ENCODE peak calls at places on chromosome 4, in four cellular contexts. D is psoas muscle, Q is stomach, A is uterus. G is an unnamed sample.

GRCh38 chr4:30619679-30620078 is 100.5 kb upstream of the PCDH7 start:
- DNase-seq in Q (no peak), A (no peak), D (no peak), G (no peak)

GRCh38 chr4:48341776-48342558 is 638 bp downstream of the SLAIN2 start:
- DNase-seq in A (peak; percentile 51), Q (peak; percentile 55), D (peak; percentile 60), G (peak; percentile 79)

GRCh38 chr4:156190606-156191005 is 236.9 kb upstream of the CTSO start:
- DNase-seq in A (no peak), Q (no peak), D (no peak), G (no peak)

GRCh38 chr4:147312376-147313046 is 168.4 kb upstream of the EDNRA start:
- DNase-seq in D (no peak), Q (no peak), A (no peak), G (no peak)

GRCh38 chr4:53558981-53559620 is 32.2 kb downstream of the LNX1 start:
- DNase-seq in A (no peak), Q (no peak), D (no peak), G (no peak)

GRCh38 chr4:157674699-157675098 is 454.2 kb downstream of the GRIA2 start:
- DNase-seq in Q (no peak), D (no peak), A (no peak), G (peak; percentile 28)

GRCh38 chr4:138938371-138938699 is 77.2 kb upstream of the NOCT start:
- DNase-seq in A (no peak), D (no peak), Q (no peak), G (no peak)

GRCh38 chr4:113303315-113303714 is 253.9 kb downstream of the ANK2 start:
- DNase-seq in D (no peak), A (no peak), Q (no peak), G (no peak)

GRCh38 chr4:140096921-140097320 is 57.1 kb downstream of the MAML3 start:
- DNase-seq in Q (no peak), A (no peak), D (no peak), G (no peak)

GRCh38 chr4:8297691-8298485 is 28.3 kb downstream of the HTRA3 start:
- DNase-seq in D (peak; percentile 11), Q (no peak), A (peak; percentile 14), G (no peak)

GRCh38 chr4:139367421-139368090 is 65.3 kb upstream of the NDUFC1 start:
- DNase-seq in D (no peak), A (no peak), Q (no peak), G (no peak)

GRCh38 chr4:139144161-139144859 is 32.7 kb downstream of the ELF2 start:
- DNase-seq in Q (peak; percentile 57), A (peak; percentile 58), D (peak; percentile 51), G (no peak)

GRCh38 chr4:138567696-138568095 is 325.5 kb upstream of the SLC7A11 start:
- DNase-seq in Q (no peak), A (no peak), D (no peak), G (no peak)

GRCh38 chr4:109359040-109359646 is 56.7 kb upstream of the COL25A1 start:
- DNase-seq in A (no peak), D (no peak), Q (no peak), G (no peak)

GRCh38 chr4:111631157-111631999 is 513.9 kb upstream of the FAM241A start:
- DNase-seq in A (no peak), Q (no peak), D (no peak), G (no peak)

GRCh38 chr4:79588679-79589078 is 180.7 kb upstream of the GK2 start:
- DNase-seq in D (no peak), A (no peak), Q (no peak), G (no peak)

GRCh38 chr4:167873536-167873935 is 218.8 kb upstream of the ANXA10 start:
- DNase-seq in D (no peak), Q (no peak), A (no peak), G (no peak)

GRCh38 chr4:177222776-177223175 is 86.9 kb upstream of the NEIL3 start:
- DNase-seq in Q (no peak), A (no peak), D (no peak), G (no peak)

GRCh38 chr4:143700060-143700419 is 435 bp downstream of the FREM3 start:
- DNase-seq in A (no peak), D (peak; percentile 20), Q (no peak), G (no peak)

GRCh38 chr4:102616661-102617060 is 115.5 kb downstream of the NFKB1 start:
- DNase-seq in A (no peak), D (no peak), Q (no peak), G (no peak)

GRCh38 chr4:106369456-106370060 is 980 bp upstream of the GIMD1 start:
- DNase-seq in D (no peak), Q (no peak), A (no peak), G (no peak)

GRCh38 chr4:152488246-152488645 is 47.6 kb downstream of the FBXW7 start:
- DNase-seq in Q (no peak), D (no peak), A (no peak), G (no peak)

GRCh38 chr4:114563536-114564315 is 34.9 kb upstream of the UGT8 start:
- DNase-seq in D (no peak), A (no peak), Q (no peak), G (no peak)

GRCh38 chr4:86359944-86360478 is at the start of gene MAPK10:
- DNase-seq in A (peak; percentile 45), D (peak; percentile 38), Q (peak; percentile 38), G (peak; percentile 61)

GRCh38 chr4:120857312-120857711 is 65.2 kb downstream of the PRDM5 start:
- DNase-seq in A (no peak), Q (no peak), D (no peak), G (no peak)

GRCh38 chr4:120856294-120856693 is 66.2 kb downstream of the PRDM5 start:
- DNase-seq in D (no peak), Q (no peak), A (no peak), G (no peak)

GRCh38 chr4:120855307-120856001 is 67.1 kb downstream of the PRDM5 start:
- DNase-seq in D (no peak), A (no peak), Q (no peak), G (no peak)

GRCh38 chr4:120862432-120862831 is 60.1 kb downstream of the PRDM5 start:
- DNase-seq in D (no peak), A (no peak), Q (no peak), G (no peak)

GRCh38 chr4:120858776-120859175 is 63.8 kb downstream of the PRDM5 start:
- DNase-seq in A (no peak), Q (no peak), D (no peak), G (no peak)
- H3K27ac ChIP-seq in A (no peak overlapping the region), Q (no peak overlapping the region), D (no peak overlapping the region), G (no peak overlapping the region)

GRCh38 chr4:41881931-41882621 is 53.2 kb upstream of the TMEM33 start:
- DNase-seq in A (no peak), D (no peak), Q (no peak), G (peak; percentile 76)

GRCh38 chr4:41880022-41880837 is 55.0 kb upstream of the TMEM33 start:
- DNase-seq in Q (no peak), D (no peak), A (no peak), G (no peak)

GRCh38 chr4:41880840-41881831 is 54.1 kb upstream of the TMEM33 start:
- DNase-seq in D (no peak), A (no peak), Q (no peak), G (no peak)

GRCh38 chr4:41883988-41884737 is 51.1 kb upstream of the TMEM33 start:
- DNase-seq in Q (no peak), A (no peak), D (no peak), G (no peak)

GRCh38 chr4:41882622-41883347 is 52.4 kb upstream of the TMEM33 start:
- DNase-seq in D (no peak), Q (peak; percentile 42), A (no peak), G (no peak)
- TF ChIP-seq CTCF in D (peak; percentile 86), Q (no peak), A (peak; percentile 86), G (peak; percentile 93)

GRCh38 chr4:4488405-4489404 is 53.1 kb downstream of the STX18 start:
- DNase-seq in D (peak; percentile 44), Q (peak; percentile 78), A (peak; percentile 74), G (peak; percentile 45)

GRCh38 chr4:4492161-4492847 is 49.5 kb downstream of the STX18 start:
- DNase-seq in D (no peak), A (no peak), Q (no peak), G (no peak)

GRCh38 chr4:4491396-4491893 is 50.4 kb downstream of the STX18 start:
- DNase-seq in D (no peak), Q (no peak), A (no peak), G (no peak)

GRCh38 chr4:4490041-4490440 is 51.8 kb downstream of the STX18 start:
- DNase-seq in Q (no peak), A (no peak), D (no peak), G (no peak)

GRCh38 chr4:4490816-4491215 is 51.0 kb downstream of the STX18 start:
- DNase-seq in D (no peak), A (no peak), Q (no peak), G (no peak)
- H3K4me3 ChIP-seq in D (no peak overlapping the region), A (no peak overlapping the region), Q (no peak overlapping the region), G (no peak overlapping the region)

DNA sequence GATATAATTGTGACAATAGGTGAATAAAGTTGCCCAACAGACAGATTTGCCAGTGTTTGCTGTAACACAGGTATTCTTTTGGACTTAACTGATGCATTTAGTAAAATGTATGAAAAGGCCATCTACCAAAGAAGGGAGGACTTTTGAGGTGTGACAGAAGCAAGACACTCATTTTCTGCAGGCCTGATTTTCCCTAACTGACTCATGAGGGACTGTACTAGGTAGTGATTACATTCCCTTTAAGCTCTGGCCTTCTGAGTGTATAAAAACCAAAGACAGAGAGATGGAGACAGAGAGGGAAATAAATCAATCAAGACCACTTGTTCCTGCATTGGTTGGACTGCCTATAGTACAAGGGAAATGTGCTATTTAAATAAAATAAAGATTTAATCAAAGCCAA is 150.8 kb upstream of the GALNT7 start:
- DNase-seq in A (no peak), Q (no peak), D (no peak), G (no peak)
- H3K27ac ChIP-seq in A (no peak overlapping the region), Q (no peak overlapping the region), D (no peak overlapping the region), G (no peak overlapping the region)

DNA sequence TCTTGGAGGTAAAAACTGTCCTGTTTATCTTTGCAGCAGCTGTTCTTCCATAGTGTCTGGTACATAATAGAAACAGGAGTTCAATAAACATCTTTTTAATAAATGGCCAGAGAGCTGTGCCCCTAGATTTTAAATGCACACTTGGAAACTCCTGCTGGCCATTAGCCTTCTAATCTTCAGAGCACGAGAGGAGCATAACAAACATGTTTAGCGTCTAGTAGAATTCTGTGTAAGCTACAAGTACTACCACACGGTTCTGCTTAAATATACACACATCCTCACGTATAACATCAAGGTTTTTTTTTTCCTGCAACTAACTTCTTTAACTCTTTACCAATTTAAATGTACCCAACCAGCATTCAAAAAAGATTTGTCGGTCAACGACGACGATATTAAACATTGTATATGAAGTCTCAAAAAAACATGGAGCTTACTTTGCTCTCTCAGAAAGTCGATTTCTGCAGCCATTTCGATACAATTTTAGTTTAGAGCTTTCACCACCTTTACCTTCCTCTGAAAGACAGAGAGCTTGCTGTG is 635 bp downstream of the SCLT1 start:
- DNase-seq in A (no peak), Q (no peak), D (no peak), G (no peak)
- TF ChIP-seq CTCF in A (no peak), Q (no peak), D (no peak), G (no peak)

DNA sequence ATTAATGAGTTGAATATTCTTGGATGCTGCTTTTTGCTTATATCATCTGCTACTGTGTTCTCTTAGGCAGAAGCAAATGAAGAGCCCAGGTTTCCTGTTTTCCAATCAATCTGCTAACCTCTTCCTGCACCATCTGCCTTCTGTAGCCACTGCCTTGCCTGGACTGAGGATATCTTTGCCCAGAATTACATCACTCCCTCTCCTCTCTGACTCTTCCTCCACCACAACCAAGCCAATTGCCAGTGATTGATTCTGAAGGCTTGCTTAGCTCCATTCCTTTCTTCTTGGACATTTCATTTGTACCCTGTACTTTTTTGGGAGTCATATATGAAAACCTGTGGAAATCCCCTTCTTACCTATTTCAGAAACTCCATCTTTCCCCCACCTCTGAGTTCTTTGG is 14.0 kb downstream of the SGMS2 start:
- DNase-seq in A (no peak), Q (no peak), D (no peak), G (no peak)
- H3K4me3 ChIP-seq in A (no peak overlapping the region), Q (no peak overlapping the region), D (no peak overlapping the region), G (no peak overlapping the region)